ENCODE peak calls at places on chromosomes 3 and 15, in seven cellular contexts. G is sigmoid colon, I is SK-N-SH, L is ovary, J is A549, Q is transverse colon, T is esophagus muscularis mucosa. W is an unnamed sample.

GRCh38 chr3:197125601-197126000 is 96.0 kb upstream of the MELTF start:
- DNase-seq in G (no peak), I (no peak), L (no peak), J (no peak), Q (no peak), T (no peak), W (no peak)

GRCh38 chr3:157070600-157070999 is 89.3 kb downstream of the CCNL1 start:
- DNase-seq in G (no peak), I (no peak), L (no peak), J (no peak), Q (no peak), T (peak), W (no peak)

GRCh38 chr3:184361532-184361931 is at the start of the genes CLCN2 and POLR2H:
- DNase-seq in G (no peak), I (peak), L (peak), J (peak), Q (peak), T (no peak), W (peak)

GRCh38 chr3:164467027-164467426 is 611.3 kb downstream of the SI start:
- DNase-seq in G (no peak), I (no peak), L (no peak), J (peak), Q (no peak), T (no peak), W (no peak)

GRCh38 chr3:110738531-110738930 is 333.1 kb upstream of the NECTIN3 start:
- DNase-seq in G (no peak), I (no peak), L (no peak), J (no peak), Q (no peak), T (no peak), W (no peak)

GRCh38 chr3:30631237-30631961 is 25.0 kb downstream of the TGFBR2 start:
- DNase-seq in G (no peak), I (no peak), L (no peak), J (peak), Q (no peak), T (no peak), W (no peak)

GRCh38 chr3:134359121-134360010 is 14.9 kb downstream of the AMOTL2 start:
- DNase-seq in G (peak), I (no peak), L (no peak), J (no peak), Q (no peak), T (no peak), W (peak)

GRCh38 chr3:148360046-148360445 is 337.7 kb upstream of the AGTR1 start:
- DNase-seq in G (no peak), I (no peak), L (no peak), J (no peak), Q (no peak), T (no peak), W (no peak)

GRCh38 chr3:57805674-57806073 is 49.6 kb downstream of the SLMAP start:
- DNase-seq in G (no peak), I (no peak), L (no peak), J (peak), Q (no peak), T (no peak), W (no peak)

GRCh38 chr3:176814252-176814651 is 383.0 kb downstream of the TBL1XR1 start:
- DNase-seq in G (peak), I (peak), L (no peak), J (peak), Q (peak), T (no peak), W (no peak)

GRCh38 chr3:98980915-98981596 is 79.6 kb upstream of the DCBLD2 start:
- DNase-seq in G (no peak), I (no peak), L (no peak), J (peak), Q (no peak), T (no peak), W (no peak)

GRCh38 chr3:148957586-148957985 is 33.8 kb upstream of the GYG1 start:
- DNase-seq in G (no peak), I (no peak), L (no peak), J (peak), Q (no peak), T (no peak), W (no peak)

GRCh38 chr3:131731709-131732108 is 228.9 kb upstream of the MRPL3 start:
- DNase-seq in G (no peak), I (no peak), L (no peak), J (no peak), Q (no peak), T (no peak), W (no peak)

GRCh38 chr3:87625911-87626310 is 349.5 kb upstream of the POU1F1 start:
- DNase-seq in G (no peak), I (no peak), L (no peak), J (no peak), Q (no peak), T (no peak), W (no peak)

GRCh38 chr15:48693474-48693873 is 48.0 kb upstream of the FBN1 start:
- DNase-seq in G (no peak), I (no peak), L (no peak), J (no peak), Q (no peak), T (no peak), W (no peak)

GRCh38 chr3:17552351-17552750 is 190.1 kb downstream of the TBC1D5 start:
- DNase-seq in G (no peak), I (no peak), L (no peak), J (no peak), Q (no peak), T (no peak), W (no peak)

GRCh38 chr15:44066211-44066827 is 128.8 kb downstream of the FRMD5 start:
- DNase-seq in G (no peak), I (peak), L (peak), J (peak), Q (peak), T (no peak), W (no peak)

GRCh38 chr15:70151441-70151840 is 53.7 kb upstream of the TLE3 start:
- DNase-seq in G (no peak), I (no peak), L (no peak), J (no peak), Q (no peak), T (no peak), W (no peak)

GRCh38 chr15:31332020-31332680 is 5.5 kb downstream of the KLF13 start:
- DNase-seq in G (no peak), I (peak), L (no peak), J (no peak), Q (no peak), T (no peak), W (no peak)

GRCh38 chr3:66276705-66277274 is 56.0 kb downstream of the SLC25A26 start:
- DNase-seq in G (peak), I (peak), L (peak), J (peak), Q (peak), T (no peak), W (no peak)

GRCh38 chr15:42155546-42156265 is 730 bp downstream of the PLA2G4F start:
- DNase-seq in G (no peak), I (peak), L (no peak), J (no peak), Q (peak), T (no peak), W (no peak)

GRCh38 chr15:67544475-67544874 is 2.0 kb downstream of the MAP2K5 start:
- DNase-seq in G (no peak), I (no peak), L (no peak), J (no peak), Q (no peak), T (no peak), W (no peak)

GRCh38 chr3:171829841-171830559 is 13.1 kb upstream of the TMEM212 start:
- DNase-seq in G (peak), I (peak), L (peak), J (peak), Q (peak), T (no peak), W (no peak)

GRCh38 chr3:47890037-47890831 is 87.3 kb downstream of the DHX30 start:
- DNase-seq in G (no peak), I (no peak), L (no peak), J (no peak), Q (no peak), T (no peak), W (no peak)
- TF ChIP-seq EP300 in G (no peak), I (no peak), L (no peak), J (no peak), Q (no peak), T (no peak), W (no peak)

GRCh38 chr15:24857094-24857437 is 97.7 kb upstream of the SNRPN start:
- DNase-seq in G (no peak), I (no peak), L (no peak), J (no peak), Q (no peak), T (no peak), W (no peak)

GRCh38 chr15:24858737-24859601 is 95.8 kb upstream of the SNRPN start:
- DNase-seq in G (no peak), I (no peak), L (no peak), J (no peak), Q (no peak), T (no peak), W (no peak)

GRCh38 chr15:24857777-24858176 is 97.0 kb upstream of the SNRPN start:
- DNase-seq in G (no peak), I (no peak), L (no peak), J (no peak), Q (no peak), T (no peak), W (no peak)

GRCh38 chr15:24861014-24861690 is 93.6 kb upstream of the SNRPN start:
- DNase-seq in G (no peak), I (no peak), L (no peak), J (no peak), Q (no peak), T (no peak), W (no peak)

GRCh38 chr15:24856397-24857093 is 98.2 kb upstream of the SNRPN start:
- DNase-seq in G (no peak), I (peak), L (no peak), J (no peak), Q (peak), T (no peak), W (no peak)
- TF ChIP-seq EP300 in G (no peak), I (no peak), L (no peak), J (no peak), Q (no peak), T (no peak), W (no peak)

GRCh38 chr3:123606527-123606926 is 21.7 kb upstream of the HACD2 start:
- DNase-seq in G (no peak), I (no peak), L (no peak), J (no peak), Q (no peak), T (no peak), W (no peak)

GRCh38 chr3:123605789-123606234 is 21.0 kb upstream of the HACD2 start:
- DNase-seq in G (no peak), I (no peak), L (no peak), J (peak), Q (no peak), T (no peak), W (no peak)

GRCh38 chr3:123597561-123597960 is 12.7 kb upstream of the HACD2 start:
- DNase-seq in G (no peak), I (no peak), L (no peak), J (no peak), Q (no peak), T (peak), W (no peak)

GRCh38 chr3:123602325-123602724 is 17.5 kb upstream of the HACD2 start:
- DNase-seq in G (no peak), I (no peak), L (no peak), J (peak), Q (no peak), T (no peak), W (no peak)
- TF ChIP-seq EP300 in G (no peak), I (peak), L (no peak), J (no peak), Q (no peak), T (no peak), W (no peak)

GRCh38 chr3:61114316-61114953 is 136.8 kb downstream of the FHIT start:
- DNase-seq in G (no peak), I (no peak), L (no peak), J (no peak), Q (no peak), T (no peak), W (no peak)

GRCh38 chr3:61117045-61117898 is 134.0 kb downstream of the FHIT start:
- DNase-seq in G (no peak), I (no peak), L (no peak), J (no peak), Q (no peak), T (no peak), W (no peak)

DNA sequence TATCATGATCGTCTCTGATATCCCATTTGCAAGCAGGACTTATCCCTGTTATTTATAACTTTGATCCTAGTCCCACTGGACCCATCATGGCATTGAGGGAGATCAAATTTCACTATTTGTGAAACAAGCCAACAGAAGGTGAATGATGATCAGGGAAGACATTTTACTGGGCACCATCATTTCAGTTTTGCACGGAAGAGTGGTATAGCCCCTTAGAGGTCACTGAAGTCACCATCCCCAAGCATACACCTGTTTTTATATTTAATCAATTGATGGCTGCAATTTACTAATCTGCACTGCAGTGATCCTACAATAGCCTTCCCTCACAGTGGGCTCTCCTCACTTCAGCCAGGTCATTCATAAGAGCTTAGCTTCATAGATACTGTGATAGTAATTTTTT is 132.4 kb downstream of the FHIT start:
- DNase-seq in G (no peak), I (no peak), L (no peak), J (no peak), Q (no peak), T (no peak), W (no peak)
- TF ChIP-seq EP300 in G (no peak), I (no peak), L (no peak), J (no peak), Q (no peak), T (no peak), W (no peak)

DNA sequence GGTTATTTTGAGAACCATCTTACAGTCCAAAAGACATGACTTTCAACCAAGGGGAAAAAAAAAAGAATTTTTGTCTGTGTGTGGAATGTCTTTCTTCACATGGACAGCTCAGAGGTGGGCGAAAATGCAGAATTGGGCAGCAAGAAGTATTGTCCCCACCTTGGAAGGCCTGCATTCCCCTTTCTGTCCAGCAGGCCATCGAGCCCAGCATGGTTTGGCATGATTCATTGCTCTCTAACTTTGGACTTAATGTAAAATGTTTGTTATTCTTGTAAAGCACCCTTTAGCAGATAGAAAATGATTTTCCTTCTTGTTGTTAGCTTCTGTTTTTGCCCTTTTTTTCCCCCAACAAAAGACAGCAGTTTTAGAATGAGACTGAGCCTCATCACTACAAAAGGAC is 12.4 kb downstream of the MYO1E start:
- DNase-seq in G (no peak), I (no peak), L (no peak), J (no peak), Q (no peak), T (no peak), W (no peak)
- TF ChIP-seq EP300 in G (no peak), I (no peak), L (no peak), J (no peak), Q (no peak), T (no peak), W (no peak)

DNA sequence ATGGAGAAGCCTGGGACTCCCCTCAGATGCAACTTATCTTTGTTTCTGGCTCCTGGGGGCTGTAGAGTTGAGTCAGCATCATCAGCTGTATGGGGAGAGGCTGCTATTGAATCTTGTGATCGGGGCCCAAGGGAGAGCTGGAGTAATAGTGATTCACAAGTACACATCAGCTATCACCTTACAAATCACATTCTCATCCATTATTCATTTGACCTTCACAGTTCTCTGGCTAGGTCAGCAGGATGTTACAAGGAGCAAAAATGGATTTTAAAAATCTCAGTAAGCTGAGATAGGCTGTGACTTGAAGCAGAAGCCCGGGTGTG is 175.0 kb downstream of the OPA1 start:
- DNase-seq in G (peak), I (no peak), L (no peak), J (no peak), Q (no peak), T (no peak), W (no peak)
- TF ChIP-seq EP300 in G (no peak), I (no peak), L (no peak), J (no peak), Q (no peak), T (no peak), W (no peak)

GRCh38 chr3:37739579-37740290 is 121.9 kb upstream of the CTDSPL start:
- DNase-seq in G (no peak), I (no peak), L (no peak), J (no peak), Q (no peak), T (peak), W (no peak)

GRCh38 chr3:37734886-37735285 is 126.8 kb upstream of the CTDSPL start:
- DNase-seq in G (no peak), I (no peak), L (no peak), J (no peak), Q (no peak), T (no peak), W (no peak)

GRCh38 chr3:37736632-37737031 is 125.0 kb upstream of the CTDSPL start:
- DNase-seq in G (no peak), I (no peak), L (no peak), J (no peak), Q (no peak), T (peak), W (no peak)

GRCh38 chr3:37740471-37740870 is 121.2 kb upstream of the CTDSPL start:
- DNase-seq in G (no peak), I (no peak), L (no peak), J (no peak), Q (no peak), T (peak), W (no peak)

GRCh38 chr3:37737134-37737533 is 124.5 kb upstream of the CTDSPL start:
- DNase-seq in G (no peak), I (no peak), L (no peak), J (no peak), Q (no peak), T (peak), W (no peak)
- TF ChIP-seq EP300 in G (no peak), I (no peak), L (no peak), J (no peak), Q (no peak), T (no peak), W (no peak)

GRCh38 chr15:98002874-98003273 is 42.4 kb downstream of the ARRDC4 start:
- DNase-seq in G (no peak), I (no peak), L (no peak), J (no peak), Q (no peak), T (no peak), W (no peak)
- TF ChIP-seq EP300 in G (no peak), I (no peak), L (no peak), J (no peak), Q (no peak), T (no peak), W (no peak)

GRCh38 chr3:80278056-80278455 is 510.3 kb upstream of the ROBO1 start:
- DNase-seq in G (no peak), I (no peak), L (no peak), J (no peak), Q (no peak), T (no peak), W (no peak)

DNA sequence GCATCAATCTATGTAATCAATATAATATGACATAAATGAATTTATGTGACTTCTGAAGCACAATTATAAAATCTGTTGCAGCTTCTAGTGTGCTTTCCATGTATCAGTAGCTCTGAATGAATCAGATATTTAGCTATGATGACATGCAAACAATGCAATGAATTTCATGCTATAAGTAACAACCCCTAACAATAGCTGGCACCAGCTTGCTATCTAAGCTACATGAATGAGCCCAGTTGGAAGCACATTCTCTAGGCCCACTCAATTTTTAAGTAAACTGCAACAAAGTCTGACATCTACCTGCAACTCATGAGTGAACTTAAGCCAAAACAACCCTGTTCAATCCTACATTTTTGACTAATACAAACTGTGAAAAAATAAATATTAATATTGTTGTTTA is 507.3 kb upstream of the ROBO1 start:
- DNase-seq in G (no peak), I (no peak), L (no peak), J (no peak), Q (no peak), T (no peak), W (no peak)
- TF ChIP-seq EP300 in G (no peak), I (no peak), L (no peak), J (no peak), Q (no peak), T (no peak), W (no peak)

W was measured in suprapubic skin.